ENCODE peak calls at places on chromosomes 12 and 14, in four cellular contexts. P, W, C and R are unnamed samples.

GRCh38 chr12:118398878-118399277 is 22.5 kb downstream of the SUDS3 start:
- DNase-seq in P (no peak), W (no peak), C (no peak), R (no peak)

GRCh38 chr14:36835145-36835544 is 173.5 kb downstream of the PAX9 start:
- DNase-seq in P (no peak), W (no peak), C (no peak), R (no peak)

GRCh38 chr12:90575995-90576394 is 379.0 kb downstream of the CCER1 start:
- DNase-seq in P (no peak), W (no peak), C (no peak), R (no peak)

GRCh38 chr14:105414456-105415371 is 4.9 kb upstream of the MTA1 start:
- DNase-seq in P (peak; percentile 31), W (no peak), C (peak; percentile 82), R (no peak)

GRCh38 chr14:56378474-56378873 is 201.1 kb upstream of the TMEM260 start:
- DNase-seq in P (peak; percentile 75), W (no peak), C (peak; percentile 86), R (peak; percentile 17)

GRCh38 chr14:69931960-69932359 is 52.7 kb downstream of the SMOC1 start:
- DNase-seq in P (no peak), W (no peak), C (no peak), R (no peak)

GRCh38 chr12:1925125-1925963 is 6.9 kb upstream of the CACNA2D4 start:
- DNase-seq in P (no peak), W (no peak), C (no peak), R (no peak)

GRCh38 chr12:17132336-17132735 is 526.4 kb upstream of the LMO3 start:
- DNase-seq in P (no peak), W (no peak), C (no peak), R (no peak)

GRCh38 chr14:105197274-105197673 is 16.2 kb upstream of the NUDT14 start:
- DNase-seq in P (peak; percentile 78), W (no peak), C (peak; percentile 67), R (peak; percentile 40)

DNA sequence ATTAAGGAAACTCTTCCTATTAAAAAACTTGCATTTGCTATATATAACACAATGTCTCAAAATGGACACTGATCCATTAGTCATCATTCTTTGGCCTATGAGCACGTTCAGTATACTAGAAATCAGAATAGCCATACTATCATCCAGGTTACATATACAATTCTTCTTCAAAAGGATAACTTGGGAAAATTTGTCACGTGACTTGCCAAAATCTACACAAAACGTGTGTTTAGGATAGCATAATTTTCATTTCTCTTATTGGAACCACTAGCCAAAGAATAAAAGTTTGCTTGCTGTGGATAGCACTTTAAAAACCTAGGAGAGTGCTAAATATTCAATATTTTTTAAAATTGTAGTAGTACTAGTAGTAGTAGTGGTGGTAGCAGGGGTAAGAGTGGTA is 714.3 kb upstream of the FOXG1 start:
- DNase-seq in P (no peak), W (no peak), C (no peak), R (no peak)
- H3K36me3 ChIP-seq in P (no peaks in the 10 kb centered on the region), W (no peaks in the 10 kb centered on the region), C (no peaks in the 10 kb centered on the region), R (no peaks in the 10 kb centered on the region)

GRCh38 chr12:76080729-76081415 is 3.6 kb downstream of the NAP1L1 start:
- DNase-seq in P (peak; percentile 13), W (no peak), C (no peak), R (no peak)
- TF ChIP-seq CTCF in P (peak; percentile 45), W (peak; percentile 28), C (no peak), R (no peak)

DNA sequence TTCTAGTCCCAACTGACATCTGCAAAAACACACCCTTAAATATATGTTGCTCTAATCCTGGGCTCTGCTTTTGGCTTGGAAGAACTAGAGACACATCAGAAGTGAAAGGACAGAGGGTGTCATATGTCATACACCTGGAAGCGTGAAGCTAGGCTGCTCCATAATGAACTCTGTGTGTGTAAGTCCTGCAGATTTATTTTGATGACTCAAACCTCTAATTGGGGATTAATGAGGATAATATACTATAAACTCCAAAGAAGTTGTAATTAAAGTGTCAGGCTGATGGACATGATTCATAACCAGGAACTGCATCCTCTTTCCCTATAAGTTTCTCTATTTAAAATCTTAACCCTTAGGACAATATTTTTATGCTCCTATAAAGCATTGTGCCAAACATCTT is 4.4 kb upstream of the KCNK10 start:
- DNase-seq in P (no peak), W (no peak), C (no peak), R (no peak)
- H3K27me3 ChIP-seq in P (peaks cover 89% of the 10 kb centered on the region), W (no peaks in the 10 kb centered on the region), C (peaks cover 99% of the 10 kb centered on the region), R (peaks cover 32% of the 10 kb centered on the region)

GRCh38 chr14:34450542-34450915 is 11.5 kb downstream of the SPTSSA start:
- DNase-seq in P (peak; percentile 79), W (no peak), C (no peak), R (no peak)

GRCh38 chr14:34450958-34451357 is 11.1 kb downstream of the SPTSSA start:
- DNase-seq in P (no peak), W (no peak), C (no peak), R (no peak)

GRCh38 chr14:34453226-34453625 is 8.8 kb downstream of the SPTSSA start:
- DNase-seq in P (no peak), W (no peak), C (no peak), R (no peak)

GRCh38 chr14:34452258-34452822 is 9.7 kb downstream of the SPTSSA start:
- DNase-seq in P (peak; percentile 36), W (no peak), C (no peak), R (no peak)

GRCh38 chr14:34449819-34450541 is 12.1 kb downstream of the SPTSSA start:
- DNase-seq in P (no peak), W (no peak), C (no peak), R (no peak)
- H3K36me3 ChIP-seq in P (peaks cover 17% of the 10 kb centered on the region), W (no peaks in the 10 kb centered on the region), C (peaks cover 8% of the 10 kb centered on the region), R (no peaks in the 10 kb centered on the region)

DNA sequence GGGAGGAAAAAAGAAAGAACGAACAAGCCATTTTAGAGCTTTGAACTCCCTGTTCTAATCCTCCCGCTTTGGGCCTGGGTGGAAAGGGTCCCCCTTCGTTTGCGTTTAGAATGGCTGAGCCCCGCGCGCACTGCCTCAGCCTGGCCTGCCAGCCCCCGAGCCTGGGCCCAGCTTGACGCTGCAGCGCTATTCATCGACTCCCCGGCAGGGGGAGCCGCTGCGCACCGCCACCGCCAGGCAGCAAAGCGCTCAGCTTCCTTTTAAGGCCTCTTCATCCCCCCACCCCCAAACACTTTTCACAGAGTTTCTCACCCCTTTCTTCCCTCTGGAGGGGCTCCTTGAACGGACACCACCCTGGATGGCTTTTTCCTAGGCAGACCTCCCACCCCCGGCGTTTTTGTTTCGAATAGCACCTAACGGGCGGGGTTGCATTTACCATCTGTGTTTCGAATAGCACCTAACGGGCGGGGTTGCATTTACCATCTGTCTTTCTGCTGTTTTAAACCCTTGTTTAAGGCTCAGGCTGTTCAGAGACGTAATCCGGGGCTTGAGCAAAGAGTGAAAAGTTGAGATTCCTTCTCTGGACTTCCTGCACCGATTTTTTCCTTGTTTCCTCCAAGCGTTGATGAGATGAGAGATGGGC is 56.4 kb upstream of the PIWIL1 start:
- DNase-seq in P (no peak), W (no peak), C (no peak), R (no peak)
- TF ChIP-seq CTCF in P (no peak), W (peak; percentile 41), C (peak; percentile 18), R (peak; percentile 70)

DNA sequence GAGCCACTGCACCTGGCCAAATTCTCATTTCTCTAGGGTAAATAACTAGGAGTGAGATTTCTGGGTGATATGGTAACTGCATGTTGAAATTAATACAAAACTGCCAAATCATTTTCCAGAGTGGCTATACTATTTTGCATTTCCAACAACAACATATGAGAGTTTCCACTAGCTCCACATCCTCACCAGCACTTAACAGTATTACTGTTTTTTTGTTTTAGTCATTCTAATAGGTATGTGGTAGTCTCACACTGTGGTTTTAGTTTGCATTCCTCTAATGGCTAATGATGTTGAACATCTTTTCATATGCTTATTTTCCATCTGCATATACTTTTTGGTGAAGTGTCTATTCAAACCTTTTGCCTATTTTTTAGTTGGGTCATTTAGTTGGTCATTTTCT is 5.8 kb upstream of the ZFP36L1 start:
- DNase-seq in P (no peak), W (no peak), C (no peak), R (no peak)
- H3K27me3 ChIP-seq in P (no peaks in the 10 kb centered on the region), W (no peaks in the 10 kb centered on the region), C (no peaks in the 10 kb centered on the region), R (no peaks in the 10 kb centered on the region)

DNA sequence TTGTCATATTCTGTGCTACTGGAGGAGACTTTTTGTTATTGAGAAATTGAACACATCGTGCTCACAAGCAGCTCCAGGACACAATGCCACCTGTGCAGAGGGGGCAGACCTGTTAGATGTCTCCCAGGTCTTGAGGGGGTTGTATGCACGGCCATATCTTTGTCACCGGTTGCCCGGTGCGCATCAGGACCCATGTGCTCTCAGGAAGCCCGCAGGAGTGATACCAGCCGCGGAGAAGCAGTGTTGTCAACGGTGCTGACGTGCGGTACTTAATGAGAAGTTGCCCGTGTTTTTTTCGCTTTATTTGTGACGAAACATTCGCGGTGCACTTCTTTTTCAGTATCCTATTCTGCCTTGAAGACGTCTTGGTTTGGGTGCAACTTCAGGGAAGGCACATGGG is 128.2 kb upstream of the RTL1 start:
- DNase-seq in P (no peak), W (no peak), C (no peak), R (no peak)
- H3K36me3 ChIP-seq in P (no peaks in the 10 kb centered on the region), W (no peaks in the 10 kb centered on the region), C (no peaks in the 10 kb centered on the region), R (peaks cover 26% of the 10 kb centered on the region)

GRCh38 chr12:94145231-94145979 is 3.0 kb upstream of the PLXNC1 start:
- DNase-seq in P (peak; percentile 61), W (peak; percentile 22), C (peak; percentile 77), R (no peak)
- TF ChIP-seq CTCF in P (peak; percentile 69), W (peak; percentile 36), C (peak; percentile 56), R (peak; percentile 49)

GRCh38 chr12:57736743-57737466 is 1.6 kb downstream of the AGAP2 start:
- DNase-seq in P (no peak), W (no peak), C (no peak), R (no peak)

GRCh38 chr12:57737467-57738141 is 938 bp downstream of the AGAP2 start:
- DNase-seq in P (no peak), W (no peak), C (peak; percentile 21), R (no peak)

GRCh38 chr12:57739387-57739786 is 845 bp upstream of the AGAP2 start:
- DNase-seq in P (no peak), W (no peak), C (no peak), R (no peak)

GRCh38 chr12:57738661-57739237 is at the start of gene AGAP2:
- DNase-seq in P (no peak), W (no peak), C (peak; percentile 21), R (no peak)

GRCh38 chr12:57738142-57738474 is 434 bp downstream of the AGAP2 start:
- DNase-seq in P (no peak), W (no peak), C (no peak), R (no peak)
- H3K27me3 ChIP-seq in P (peaks cover 50% of the 10 kb centered on the region), W (no peaks in the 10 kb centered on the region), C (peaks cover 100% of the 10 kb centered on the region), R (peaks cover 55% of the 10 kb centered on the region)